ENCODE peak calls at places on chromosomes 2 and 18, in four cellular contexts. G is astrocyte, V is left lung, C is AG04449. Q is an unnamed sample.

GRCh38 chr2:127094509-127095366 is 12.2 kb downstream of the BIN1 start:
- DNase-seq in G (peak), V (peak), C (no peak), Q (no peak)

GRCh38 chr2:236073246-236073645 is 94.9 kb downstream of the GBX2 start:
- DNase-seq in G (no peak), V (no peak), C (no peak), Q (no peak)

GRCh38 chr2:42722328-42723190 is 41.4 kb downstream of the OXER1 start:
- DNase-seq in G (peak), V (no peak), C (peak), Q (peak)

GRCh38 chr2:109403841-109404201 is 209.9 kb downstream of the SEPTIN10 start:
- DNase-seq in G (no peak), V (no peak), C (no peak), Q (no peak)

GRCh38 chr2:96878796-96879544 is 9.1 kb upstream of the SEMA4C start:
- DNase-seq in G (no peak), V (no peak), C (no peak), Q (no peak)

GRCh38 chr2:20352230-20353216 is 1.9 kb upstream of the PUM2 start:
- DNase-seq in G (no peak), V (no peak), C (no peak), Q (no peak)

GRCh38 chr2:186806591-186806990 is 42.4 kb downstream of the ZSWIM2 start:
- DNase-seq in G (no peak), V (no peak), C (no peak), Q (no peak)

GRCh38 chr2:101152195-101153076 is 1.3 kb upstream of the TBC1D8 start:
- DNase-seq in G (no peak), V (no peak), C (no peak), Q (no peak)

GRCh38 chr18:76455015-76455676 is 39.9 kb downstream of the ZNF516 start:
- DNase-seq in G (no peak), V (no peak), C (no peak), Q (no peak)

GRCh38 chr2:182584462-182584861 is 131.6 kb upstream of the DNAJC10 start:
- DNase-seq in G (no peak), V (no peak), C (no peak), Q (no peak)

GRCh38 chr2:69305712-69306611 is 81.1 kb downstream of the GFPT1 start:
- DNase-seq in G (no peak), V (peak), C (no peak), Q (no peak)

GRCh38 chr18:77210249-77210648 is 39.4 kb upstream of the GALR1 start:
- DNase-seq in G (no peak), V (peak), C (no peak), Q (no peak)

GRCh38 chr2:96501886-96502810 is 3.0 kb downstream of the NEURL3 start:
- DNase-seq in G (no peak), V (no peak), C (no peak), Q (no peak)

GRCh38 chr2:221552282-221552681 is 19.8 kb downstream of the EPHA4 start:
- DNase-seq in G (no peak), V (no peak), C (no peak), Q (no peak)

GRCh38 chr18:63237486-63237885 is 82.1 kb downstream of the BCL2 start:
- DNase-seq in G (no peak), V (no peak), C (no peak), Q (no peak)

GRCh38 chr2:230068658-230069080 is at the start of gene SLC16A14:
- DNase-seq in G (peak), V (no peak), C (no peak), Q (no peak)

GRCh38 chr2:220334210-220334609 is 706.8 kb downstream of the SLC4A3 start:
- DNase-seq in G (peak), V (no peak), C (no peak), Q (no peak)

GRCh38 chr18:50079571-50080295 is 115.2 kb downstream of the MYO5B start:
- DNase-seq in G (no peak), V (peak), C (no peak), Q (no peak)

GRCh38 chr2:178279142-178279541 is 84.8 kb downstream of the OSBPL6 start:
- DNase-seq in G (peak), V (no peak), C (peak), Q (no peak)

GRCh38 chr2:165295643-165296042 is 56.4 kb downstream of the SCN2A start:
- DNase-seq in G (no peak), V (no peak), C (no peak), Q (no peak)

GRCh38 chr2:165294912-165295311 is 55.7 kb downstream of the SCN2A start:
- DNase-seq in G (no peak), V (no peak), C (no peak), Q (no peak)

GRCh38 chr2:165289069-165289468 is 49.9 kb downstream of the SCN2A start:
- DNase-seq in G (no peak), V (no peak), C (no peak), Q (no peak)

DNA sequence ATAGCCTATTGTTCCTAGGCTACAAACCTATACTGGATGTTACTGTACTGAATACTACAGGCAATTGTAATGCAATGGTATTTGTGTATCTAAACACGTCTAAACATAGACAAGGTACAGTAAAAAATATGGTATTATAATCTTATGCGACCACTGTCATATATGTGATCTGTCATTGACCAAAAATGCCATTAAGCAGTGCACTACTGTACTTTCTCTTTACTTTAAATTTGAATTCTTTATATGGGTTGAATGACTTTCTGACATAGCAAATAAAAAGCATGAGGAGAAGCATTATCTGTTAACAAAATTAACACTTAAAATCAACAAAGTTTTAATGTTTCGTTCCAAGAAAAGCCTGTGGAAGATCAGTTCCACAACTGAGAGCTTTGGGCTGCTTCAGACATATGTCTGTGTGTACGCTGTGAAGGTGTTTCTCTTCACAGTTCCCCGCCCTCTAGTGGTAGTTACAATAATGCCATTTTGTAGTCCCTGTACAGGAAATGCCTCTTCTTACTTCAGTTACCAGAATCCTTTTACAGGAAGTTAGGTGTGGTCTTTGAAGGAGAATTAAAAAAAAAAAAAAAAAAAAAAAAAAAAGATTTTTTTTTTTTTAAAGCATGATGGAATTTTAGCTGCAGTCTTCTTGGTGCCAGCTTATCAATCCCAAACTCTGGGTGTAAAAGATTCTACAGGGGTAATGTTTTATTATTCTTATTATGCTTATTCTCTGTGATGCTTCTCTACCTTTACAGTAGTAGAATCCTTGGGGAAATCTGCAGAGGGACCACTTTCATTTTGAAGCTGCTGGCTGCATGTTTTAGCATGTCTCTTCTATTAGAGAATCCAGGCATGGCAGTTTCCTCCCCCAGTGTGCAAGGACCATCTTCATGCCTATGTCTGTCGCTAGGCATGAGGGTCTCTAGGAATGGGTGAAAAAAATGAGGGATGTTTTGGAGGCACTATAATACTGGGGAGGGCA is 54.5 kb downstream of the SCN2A start:
- DNase-seq in G (peak), V (no peak), C (peak), Q (no peak)
- TF ChIP-seq CTCF in G (peak), V (peak), C (peak), Q (peak)

GRCh38 chr2:27518782-27519113 is 22.1 kb downstream of the GCKR start:
- DNase-seq in G (no peak), V (no peak), C (no peak), Q (no peak)

GRCh38 chr2:27518113-27518781 is 21.6 kb downstream of the GCKR start:
- DNase-seq in G (no peak), V (no peak), C (no peak), Q (no peak)

GRCh38 chr2:27527182-27527581 is 30.5 kb downstream of the GCKR start:
- DNase-seq in G (peak), V (no peak), C (no peak), Q (no peak)

GRCh38 chr2:27520316-27520715 is 23.7 kb downstream of the GCKR start:
- DNase-seq in G (no peak), V (no peak), C (no peak), Q (no peak)

DNA sequence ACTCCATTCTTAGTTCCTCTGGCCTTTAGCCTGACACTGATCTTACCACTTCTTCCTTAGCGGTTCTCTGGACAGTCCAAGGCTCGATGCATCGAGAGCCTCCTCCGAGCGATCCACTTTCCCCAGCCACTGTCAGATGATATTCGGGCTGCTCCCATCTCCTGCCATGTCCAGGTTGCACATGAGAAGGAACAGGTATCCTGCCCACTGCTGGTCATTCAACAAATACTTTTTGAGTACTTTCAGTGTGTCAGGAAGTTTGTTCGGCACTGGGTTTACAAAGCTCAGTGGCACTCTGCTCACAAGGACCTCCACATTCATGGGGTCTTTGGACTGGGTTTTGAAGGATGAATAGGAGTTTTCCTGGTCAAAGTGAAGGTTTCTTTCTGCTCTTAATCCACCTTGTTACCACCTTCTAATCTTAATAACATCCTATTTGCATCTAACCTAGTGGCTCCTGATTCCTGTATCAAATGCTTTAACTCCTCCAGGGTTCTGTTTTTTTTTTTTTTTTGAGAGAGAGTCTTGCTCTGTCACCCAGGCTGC is 25.8 kb downstream of the GCKR start:
- DNase-seq in G (no peak), V (no peak), C (no peak), Q (no peak)
- TF ChIP-seq CTCF in G (no peak), V (no peak), C (no peak), Q (no peak)

DNA sequence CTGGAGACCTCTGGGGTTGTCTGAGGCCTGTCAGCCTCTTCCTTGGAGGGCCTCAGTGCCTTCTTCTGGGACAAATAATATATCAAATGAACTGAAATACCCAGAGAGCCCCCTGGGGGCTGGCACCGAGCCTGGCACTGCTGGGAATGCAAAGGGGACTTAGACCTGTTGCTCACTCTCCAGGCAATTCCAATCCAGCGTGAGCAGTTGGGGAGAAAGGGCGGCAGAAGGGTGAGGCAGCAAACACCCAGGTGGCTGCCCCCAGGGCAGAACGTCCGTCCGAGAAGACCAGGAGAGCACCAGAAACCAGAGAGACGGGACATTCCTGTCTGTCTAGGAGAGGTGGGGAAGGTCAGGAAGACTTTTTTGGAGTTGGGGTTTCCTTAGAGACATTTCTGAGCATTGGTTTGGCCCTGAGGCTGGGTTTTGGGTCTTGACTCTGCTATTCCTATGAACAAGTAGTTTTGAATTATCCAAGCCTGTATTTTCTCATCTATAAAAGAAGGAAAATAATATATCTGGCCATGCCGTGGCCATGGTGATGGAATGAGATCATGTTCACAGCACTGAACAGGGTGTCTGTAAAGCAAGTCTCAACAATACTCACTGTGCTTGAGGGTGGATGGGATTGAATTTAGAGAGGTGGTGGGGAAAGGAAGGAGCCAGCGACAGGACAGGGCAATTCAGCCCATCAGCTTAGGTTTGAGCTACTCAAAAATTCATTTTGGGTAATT is 44.3 kb upstream of the ZBTB7C start:
- DNase-seq in G (no peak), V (no peak), C (no peak), Q (no peak)
- TF ChIP-seq CTCF in G (no peak), V (no peak), C (no peak), Q (no peak)

GRCh38 chr2:204282081-204282480 is 263.2 kb upstream of the PARD3B start:
- DNase-seq in G (no peak), V (no peak), C (no peak), Q (no peak)
- TF ChIP-seq CTCF in G (no peak), V (no peak), C (no peak), Q (no peak)

GRCh38 chr2:211281430-211282073 is 725.2 kb downstream of the CPS1 start:
- DNase-seq in G (no peak), V (no peak), C (no peak), Q (no peak)
- TF ChIP-seq CTCF in G (no peak), V (no peak), C (no peak), Q (no peak)

GRCh38 chr2:149797030-149797429 is 209.5 kb upstream of the MMADHC start:
- DNase-seq in G (no peak), V (no peak), C (no peak), Q (no peak)

GRCh38 chr2:149800624-149801220 is 213.1 kb upstream of the MMADHC start:
- DNase-seq in G (no peak), V (no peak), C (no peak), Q (no peak)

DNA sequence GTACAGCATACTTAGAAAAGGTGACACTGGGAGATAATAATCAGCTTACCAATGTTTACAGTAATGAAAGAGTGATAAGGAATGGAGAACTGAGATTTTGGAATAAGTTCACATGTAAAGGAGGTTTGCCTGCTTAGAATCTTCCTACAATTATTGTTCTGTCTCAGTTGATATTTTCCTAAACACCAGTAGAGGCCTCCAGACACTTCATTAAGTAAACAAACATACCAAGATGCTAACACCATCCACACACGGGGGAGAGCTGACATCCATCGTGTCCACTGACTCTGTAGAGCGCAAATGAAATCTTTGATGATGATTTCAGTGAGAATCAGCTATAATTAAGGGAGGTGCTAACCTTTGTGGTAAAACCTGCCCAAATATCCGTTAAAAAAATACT is 211.7 kb upstream of the MMADHC start:
- DNase-seq in G (peak), V (no peak), C (no peak), Q (no peak)
- TF ChIP-seq CTCF in G (no peak), V (no peak), C (no peak), Q (no peak)

GRCh38 chr2:44817256-44817655 is 124.2 kb upstream of the SIX3 start:
- DNase-seq in G (no peak), V (no peak), C (no peak), Q (no peak)

GRCh38 chr2:44821500-44821899 is 120.0 kb upstream of the SIX3 start:
- DNase-seq in G (no peak), V (no peak), C (no peak), Q (no peak)

GRCh38 chr2:44819061-44819460 is 122.4 kb upstream of the SIX3 start:
- DNase-seq in G (no peak), V (no peak), C (no peak), Q (no peak)

GRCh38 chr2:44822174-44822573 is 119.3 kb upstream of the SIX3 start:
- DNase-seq in G (no peak), V (no peak), C (no peak), Q (no peak)

DNA sequence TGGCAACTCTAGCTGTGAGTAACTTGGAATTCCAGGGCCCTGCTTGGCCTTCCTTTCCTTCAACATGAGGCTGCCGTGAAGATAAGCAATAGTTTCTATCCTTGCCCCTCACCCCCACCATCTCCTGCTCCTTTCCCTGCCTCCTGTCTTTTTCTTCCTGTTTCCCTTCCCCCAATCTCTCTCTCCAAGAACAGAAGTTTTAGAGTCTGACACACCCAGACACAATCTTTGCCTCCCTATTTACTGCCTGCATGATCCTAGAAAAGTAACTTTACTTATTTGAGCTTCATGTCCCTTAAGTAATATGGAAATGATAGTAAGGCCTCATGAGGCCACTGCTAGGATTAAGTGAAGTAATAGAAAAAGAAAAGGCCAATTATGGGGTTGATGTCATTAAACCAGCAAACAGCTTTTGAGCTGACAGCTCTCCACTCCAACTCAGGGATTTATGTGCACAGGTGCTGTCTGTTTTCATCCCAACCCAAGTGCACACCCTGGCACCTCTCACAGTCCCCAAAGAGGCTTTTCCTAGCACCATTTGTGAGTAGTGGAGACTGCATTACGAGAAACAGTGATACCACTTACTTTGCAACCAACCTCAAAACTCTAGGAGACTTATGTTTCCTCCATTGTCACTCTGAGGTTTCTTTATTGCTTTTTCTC is 123.7 kb upstream of the SIX3 start:
- DNase-seq in G (no peak), V (no peak), C (no peak), Q (no peak)
- TF ChIP-seq CTCF in G (no peak), V (no peak), C (no peak), Q (no peak)

DNA sequence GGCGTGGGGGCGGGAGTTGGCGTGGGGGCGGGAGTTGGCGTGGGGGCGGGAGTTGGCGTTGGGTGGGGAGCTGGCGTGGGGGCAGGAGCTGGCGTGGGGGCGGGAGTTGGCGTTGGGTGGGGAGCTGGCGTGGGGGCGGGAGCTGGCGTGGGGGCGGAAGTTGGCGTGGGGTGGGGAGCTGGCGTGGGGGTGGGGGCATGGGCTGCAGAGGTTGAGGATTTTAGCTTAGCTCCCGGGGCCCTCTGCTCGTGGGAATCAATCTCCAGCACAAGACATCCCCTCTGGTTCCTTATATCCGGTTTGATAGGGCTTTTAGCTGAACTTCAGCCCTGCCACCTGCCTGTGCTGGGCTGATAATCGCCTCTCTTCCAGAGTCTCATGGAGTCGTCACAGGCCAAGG is 177.0 kb downstream of the LDLRAD4 start:
- DNase-seq in G (no peak), V (no peak), C (no peak), Q (no peak)
- TF ChIP-seq CTCF in G (no peak), V (no peak), C (no peak), Q (no peak)